ENCODE peak calls at places on chromosomes 3 and 15, in ten cellular contexts. D, R, W, B, H, Q, U, Z, A and E are unnamed samples.

GRCh38 chr15:73840771-73841170 is 32.6 kb upstream of the TBC1D21 start:
- DNase-seq in D (no peak), R (no peak), W (no peak), B (no peak), H (no peak), Q (no peak), U (no peak), Z (no peak), A (no peak), E (no peak)

GRCh38 chr3:194871143-194871863 is 185.6 kb downstream of the FAM43A start:
- DNase-seq in D (no peak), R (peak), W (peak), B (peak), H (no peak), Q (peak), U (peak), Z (peak), A (peak), E (peak)

GRCh38 chr3:151076626-151077025 is 8.8 kb upstream of the MED12L start:
- DNase-seq in D (no peak), R (no peak), W (no peak), B (no peak), H (no peak), Q (no peak), U (no peak), Z (no peak), A (no peak), E (no peak)

GRCh38 chr3:57961828-57962447 is 46.3 kb upstream of the FLNB start:
- DNase-seq in D (no peak), R (peak), W (peak), B (no peak), H (no peak), Q (no peak), U (peak), Z (no peak), A (no peak), E (peak)

GRCh38 chr15:72737723-72738122 is 45.8 kb downstream of the ADPGK start:
- DNase-seq in D (no peak), R (no peak), W (no peak), B (no peak), H (no peak), Q (no peak), U (no peak), Z (no peak), A (no peak), E (no peak)

GRCh38 chr3:197520311-197521276 is 35.2 kb downstream of the BDH1 start:
- DNase-seq in D (no peak), R (peak), W (peak), B (no peak), H (no peak), Q (no peak), U (peak), Z (no peak), A (peak), E (no peak)

GRCh38 chr3:192128922-192129321 is 598.4 kb downstream of the FGF12 start:
- DNase-seq in D (no peak), R (peak), W (no peak), B (no peak), H (no peak), Q (no peak), U (no peak), Z (no peak), A (no peak), E (peak)

GRCh38 chr3:12135029-12135634 is 23.6 kb downstream of the TIMP4 start:
- DNase-seq in D (peak), R (peak), W (peak), B (peak), H (no peak), Q (peak), U (peak), Z (no peak), A (peak), E (peak)

GRCh38 chr3:63709576-63709975 is 57.1 kb downstream of the SNTN start:
- DNase-seq in D (no peak), R (no peak), W (no peak), B (no peak), H (no peak), Q (no peak), U (no peak), Z (no peak), A (no peak), E (no peak)

GRCh38 chr3:4493931-4494806 is 1.0 kb downstream of the ITPR1 start:
- DNase-seq in D (no peak), R (no peak), W (peak), B (peak), H (no peak), Q (no peak), U (peak), Z (no peak), A (no peak), E (no peak)